ENCODE peak calls at places on chromosomes 11 and 22, in ten cellular contexts. I, C, E, K, M, A, J, D, F and P are unnamed samples.

GRCh38 chr11:118236170-118236569 is 11.4 kb upstream of the JAML start:
- DNase-seq in I (no peak), C (no peak), E (no peak), K (no peak), M (no peak), A (no peak), J (no peak), D (no peak), F (no peak), P (no peak)

GRCh38 chr11:96393753-96394348 is 4.0 kb downstream of the JRKL start:
- DNase-seq in I (peak), C (peak), E (no peak), K (peak), M (no peak), A (peak), J (no peak), D (peak), F (peak), P (no peak)

GRCh38 chr22:49767355-49768062 is 60.2 kb downstream of the BRD1 start:
- DNase-seq in I (peak), C (peak), E (peak), K (peak), M (no peak), A (peak), J (no peak), D (peak), F (peak), P (peak)

GRCh38 chr11:34223021-34223813 is 117.8 kb downstream of the NAT10 start:
- DNase-seq in I (no peak), C (peak), E (no peak), K (no peak), M (peak), A (no peak), J (peak), D (no peak), F (peak), P (no peak)

GRCh38 chr11:75491465-75491864 is 34.3 kb downstream of the GDPD5 start:
- DNase-seq in I (no peak), C (no peak), E (no peak), K (no peak), M (no peak), A (no peak), J (no peak), D (no peak), F (no peak), P (no peak)

GRCh38 chr11:66840317-66841091 is 2.7 kb upstream of the RCE1 start:
- DNase-seq in I (no peak), C (no peak), E (no peak), K (no peak), M (no peak), A (no peak), J (no peak), D (no peak), F (no peak), P (no peak)

GRCh38 chr11:106463796-106464201 is 386.3 kb downstream of the AASDHPPT start:
- DNase-seq in I (no peak), C (no peak), E (no peak), K (no peak), M (no peak), A (no peak), J (no peak), D (no peak), F (peak), P (no peak)

GRCh38 chr11:30025396-30026139 is 8.7 kb upstream of the KCNA4 start:
- DNase-seq in I (no peak), C (no peak), E (no peak), K (no peak), M (no peak), A (peak), J (no peak), D (no peak), F (no peak), P (no peak)

GRCh38 chr11:107756553-107756952 is 44.7 kb upstream of the SLN start:
- DNase-seq in I (no peak), C (no peak), E (no peak), K (no peak), M (no peak), A (no peak), J (no peak), D (no peak), F (no peak), P (no peak)

GRCh38 chr22:47619631-47620030 is 857.2 kb downstream of the TBC1D22A start:
- DNase-seq in I (no peak), C (no peak), E (no peak), K (no peak), M (no peak), A (no peak), J (no peak), D (no peak), F (no peak), P (no peak)

GRCh38 chr11:66651011-66651410 is 12.5 kb downstream of the RBM4 start:
- DNase-seq in I (no peak), C (peak), E (no peak), K (no peak), M (no peak), A (no peak), J (no peak), D (no peak), F (no peak), P (no peak)

GRCh38 chr11:23990346-23990745 is 506.5 kb upstream of the LUZP2 start:
- DNase-seq in I (no peak), C (no peak), E (no peak), K (no peak), M (no peak), A (no peak), J (no peak), D (peak), F (no peak), P (no peak)

GRCh38 chr11:95132956-95133355 is 43.3 kb downstream of the ENDOD1 start:
- DNase-seq in I (no peak), C (no peak), E (peak), K (no peak), M (no peak), A (no peak), J (no peak), D (peak), F (no peak), P (peak)

DNA sequence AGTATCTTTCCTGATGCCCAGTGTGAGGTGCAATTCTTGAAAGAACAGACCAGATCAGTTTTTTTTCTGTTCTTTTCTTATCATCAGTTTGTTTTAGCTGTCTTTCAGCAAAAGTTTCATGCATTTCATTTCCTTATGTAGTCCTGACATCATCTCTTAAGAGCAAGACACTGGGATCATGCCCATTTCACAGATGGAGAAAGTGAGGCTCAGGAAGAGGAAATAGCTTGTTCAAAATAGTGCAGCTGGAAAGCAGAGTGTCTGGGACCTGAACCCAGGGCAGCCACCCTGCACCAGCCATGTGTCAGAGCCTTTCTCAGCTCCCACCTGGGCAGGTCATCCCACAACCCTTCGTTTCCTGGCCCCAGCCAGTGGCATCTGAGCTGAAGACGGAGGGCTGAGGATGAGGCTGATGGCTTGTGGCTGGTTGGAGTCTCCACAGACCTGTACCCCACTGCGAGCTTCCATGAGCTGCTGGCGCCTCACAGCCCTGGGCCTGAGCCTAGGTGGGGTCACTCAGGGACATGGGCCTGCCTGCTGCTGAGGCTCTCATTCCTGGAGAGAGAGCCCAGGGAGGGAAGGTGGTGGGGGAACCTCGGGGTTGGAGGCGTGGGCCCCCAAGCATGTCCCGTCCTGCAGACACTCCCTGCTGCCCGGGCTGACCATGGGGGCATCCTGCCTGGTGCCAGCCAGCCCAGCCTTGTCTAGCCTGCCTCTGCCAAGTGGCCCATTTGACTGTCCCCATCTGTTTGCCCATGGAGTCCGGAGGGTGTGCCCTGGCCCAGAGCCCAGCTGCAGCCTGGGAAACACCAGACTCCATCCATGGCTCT is 61.8 kb downstream of the SMIM38 start:
- DNase-seq in I (no peak), C (no peak), E (no peak), K (no peak), M (no peak), A (no peak), J (peak), D (no peak), F (no peak), P (peak)
- TF ChIP-seq CTCF in I (no peak), C (no peak), E (no peak), K (no peak), M (no peak), A (no peak), J (no peak), D (no peak), F (no peak), P (no peak)

GRCh38 chr22:17235149-17235655 is 16.0 kb upstream of the ADA2 start:
- DNase-seq in I (no peak), C (no peak), E (no peak), K (no peak), M (no peak), A (peak), J (no peak), D (no peak), F (no peak), P (no peak)
- TF ChIP-seq CTCF in I (no peak), C (no peak), E (no peak), K (no peak), M (no peak), A (no peak), J (no peak), D (no peak), F (no peak), P (no peak)

GRCh38 chr11:60344146-60344545 is 17.1 kb downstream of the MS4A6E start:
- DNase-seq in I (no peak), C (no peak), E (no peak), K (no peak), M (no peak), A (no peak), J (no peak), D (no peak), F (no peak), P (no peak)

GRCh38 chr11:60347084-60347797 is 20.2 kb downstream of the MS4A6E start:
- DNase-seq in I (no peak), C (no peak), E (no peak), K (no peak), M (no peak), A (no peak), J (no peak), D (no peak), F (no peak), P (no peak)

GRCh38 chr11:60343094-60343704 is 16.1 kb downstream of the MS4A6E start:
- DNase-seq in I (no peak), C (no peak), E (no peak), K (peak), M (no peak), A (peak), J (no peak), D (peak), F (no peak), P (peak)

GRCh38 chr11:60348116-60348515 is 21.1 kb downstream of the MS4A6E start:
- DNase-seq in I (no peak), C (no peak), E (no peak), K (no peak), M (no peak), A (peak), J (no peak), D (no peak), F (no peak), P (no peak)

GRCh38 chr11:60345489-60345888 is 18.4 kb downstream of the MS4A6E start:
- DNase-seq in I (peak), C (no peak), E (no peak), K (peak), M (no peak), A (peak), J (peak), D (peak), F (no peak), P (peak)
- TF ChIP-seq CTCF in I (peak), C (no peak), E (peak), K (peak), M (no peak), A (peak), J (peak), D (peak), F (no peak), P (peak)

DNA sequence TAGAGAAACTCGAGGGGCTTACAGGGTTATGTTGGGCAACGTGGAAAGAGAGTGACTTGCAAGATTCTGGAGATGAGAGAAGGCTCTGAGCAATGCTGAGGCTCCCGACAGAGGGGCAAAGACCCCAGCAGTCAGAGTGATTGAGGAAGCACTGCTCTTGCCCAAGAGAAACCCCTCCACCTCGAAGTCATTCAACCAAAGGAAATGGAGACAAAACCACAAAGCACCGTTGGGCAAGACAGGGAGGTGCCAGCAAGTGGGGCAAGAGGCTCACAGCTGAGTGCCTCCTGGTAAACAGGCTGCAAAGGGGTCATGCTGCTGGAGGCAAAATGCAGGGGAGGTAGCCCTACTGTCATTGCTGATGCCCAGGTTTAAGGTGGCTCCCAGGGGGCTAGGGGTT is 17.9 kb upstream of the MYH9 start:
- DNase-seq in I (no peak), C (no peak), E (peak), K (no peak), M (no peak), A (no peak), J (no peak), D (peak), F (peak), P (peak)
- TF ChIP-seq CTCF in I (no peak), C (no peak), E (no peak), K (no peak), M (peak), A (no peak), J (no peak), D (no peak), F (no peak), P (no peak)

GRCh38 chr11:69414773-69415187 is 66.7 kb upstream of the LINC01488 start:
- DNase-seq in I (no peak), C (no peak), E (no peak), K (no peak), M (no peak), A (no peak), J (no peak), D (no peak), F (no peak), P (no peak)

GRCh38 chr11:69417211-69418085 is 64.0 kb upstream of the LINC01488 start:
- DNase-seq in I (no peak), C (peak), E (no peak), K (no peak), M (no peak), A (no peak), J (peak), D (no peak), F (no peak), P (no peak)

GRCh38 chr11:69416746-69417145 is 64.7 kb upstream of the LINC01488 start:
- DNase-seq in I (no peak), C (no peak), E (no peak), K (no peak), M (no peak), A (no peak), J (no peak), D (no peak), F (no peak), P (no peak)

GRCh38 chr11:69415411-69416122 is 65.9 kb upstream of the LINC01488 start:
- DNase-seq in I (no peak), C (no peak), E (no peak), K (no peak), M (no peak), A (no peak), J (no peak), D (no peak), F (no peak), P (no peak)

DNA sequence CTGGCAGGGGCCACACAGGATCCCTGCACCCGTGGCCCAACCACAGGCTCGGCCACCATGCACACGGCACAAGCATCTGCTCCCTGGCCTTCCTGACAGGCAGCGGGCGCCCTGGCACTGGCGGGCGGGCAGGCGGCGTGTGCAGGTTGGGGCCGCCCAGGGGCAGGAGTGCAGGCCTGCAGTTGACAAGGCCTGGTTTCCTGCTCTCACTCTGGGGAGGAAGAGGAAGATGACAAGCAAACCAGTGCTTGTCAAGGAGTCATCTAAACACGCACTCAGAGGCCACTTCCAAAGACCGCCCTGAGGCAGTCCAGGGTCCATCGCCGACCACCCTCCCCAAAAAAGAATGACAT is 65.4 kb upstream of the LINC01488 start:
- DNase-seq in I (no peak), C (no peak), E (no peak), K (no peak), M (no peak), A (no peak), J (no peak), D (no peak), F (no peak), P (no peak)
- TF ChIP-seq CTCF in I (no peak), C (no peak), E (no peak), K (no peak), M (no peak), A (no peak), J (no peak), D (no peak), F (no peak), P (no peak)

GRCh38 chr22:37765498-37765897 is 42.2 kb upstream of the GCAT start:
- DNase-seq in I (no peak), C (no peak), E (no peak), K (no peak), M (no peak), A (no peak), J (no peak), D (no peak), F (no peak), P (no peak)

GRCh38 chr22:37769056-37769455 is 38.7 kb upstream of the GCAT start:
- DNase-seq in I (no peak), C (no peak), E (no peak), K (no peak), M (no peak), A (no peak), J (no peak), D (no peak), F (no peak), P (no peak)

GRCh38 chr22:37771081-37771480 is 36.7 kb upstream of the GCAT start:
- DNase-seq in I (no peak), C (no peak), E (peak), K (no peak), M (no peak), A (no peak), J (no peak), D (no peak), F (no peak), P (no peak)

GRCh38 chr22:37765953-37766566 is 41.7 kb upstream of the GCAT start:
- DNase-seq in I (no peak), C (no peak), E (peak), K (no peak), M (no peak), A (no peak), J (no peak), D (no peak), F (no peak), P (no peak)

DNA sequence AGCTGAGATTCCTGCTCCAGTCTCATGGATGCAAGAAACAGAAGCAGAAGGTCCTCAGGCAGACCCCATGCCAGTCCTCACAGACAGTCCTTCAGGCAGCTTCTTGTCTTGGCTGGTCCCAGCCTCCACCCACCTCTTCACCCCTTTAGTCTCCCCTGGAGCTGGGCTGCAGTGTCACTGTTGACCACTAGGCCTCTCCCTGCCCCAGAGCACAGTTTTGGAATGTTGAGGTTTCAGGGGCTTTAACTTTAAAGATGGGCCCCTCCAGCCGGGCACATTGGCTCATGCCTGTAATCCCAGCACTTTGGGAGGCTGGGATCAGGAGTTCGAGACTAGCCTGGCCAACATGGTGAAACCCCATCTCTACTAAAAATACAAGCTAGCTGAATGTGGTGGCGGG is 39.5 kb upstream of the GCAT start:
- DNase-seq in I (no peak), C (no peak), E (no peak), K (no peak), M (no peak), A (peak), J (no peak), D (no peak), F (no peak), P (no peak)
- TF ChIP-seq CTCF in I (peak), C (peak), E (peak), K (peak), M (peak), A (peak), J (no peak), D (no peak), F (peak), P (peak)

GRCh38 chr11:55607545-55607944 is at the start of gene OR4C11:
- DNase-seq in I (no peak), C (no peak), E (no peak), K (no peak), M (no peak), A (no peak), J (no peak), D (no peak), F (no peak), P (no peak)
- TF ChIP-seq CTCF in I (no peak), C (no peak), E (no peak), K (no peak), M (no peak), A (no peak), J (no peak), D (no peak), F (no peak), P (no peak)

GRCh38 chr22:41478473-41478872 is 9.6 kb downstream of the ACO2 start:
- DNase-seq in I (no peak), C (no peak), E (no peak), K (no peak), M (no peak), A (no peak), J (no peak), D (no peak), F (no peak), P (no peak)

GRCh38 chr22:41478891-41479521 is 10.1 kb downstream of the ACO2 start:
- DNase-seq in I (no peak), C (peak), E (peak), K (no peak), M (no peak), A (no peak), J (no peak), D (peak), F (peak), P (no peak)

GRCh38 chr22:41480397-41480735 is 11.4 kb downstream of the ACO2 start:
- DNase-seq in I (no peak), C (peak), E (no peak), K (no peak), M (no peak), A (no peak), J (no peak), D (peak), F (peak), P (no peak)

GRCh38 chr22:41481131-41481830 is 12.4 kb downstream of the ACO2 start:
- DNase-seq in I (no peak), C (peak), E (no peak), K (no peak), M (no peak), A (no peak), J (no peak), D (no peak), F (no peak), P (no peak)

GRCh38 chr22:41479671-41480396 is 10.9 kb downstream of the ACO2 start:
- DNase-seq in I (no peak), C (peak), E (no peak), K (no peak), M (no peak), A (peak), J (no peak), D (peak), F (peak), P (no peak)
- TF ChIP-seq CTCF in I (no peak), C (peak), E (no peak), K (no peak), M (no peak), A (peak), J (no peak), D (no peak), F (peak), P (no peak)